ENCODE peak calls at places on chromosome 17, in nine cellular contexts. C is heart left ventricle, U is AG10803, S is dorsolateral prefrontal cortex, Y is GM12865, N is neural progenitor cell, K is fibroblast of lung, M is ascending aorta, P is type B pancreatic cell. T is an unnamed sample.

GRCh38 chr17:37064166-37064565 is 115.4 kb downstream of the AATF start:
- DNase-seq in C (no peak), U (no peak), S (no peak), Y (no peak), N (no peak), K (no peak), M (no peak), P (no peak), T (no peak)

GRCh38 chr17:80751070-80751459 is 206.4 kb downstream of the RPTOR start:
- DNase-seq in C (no peak), U (peak), S (peak), Y (no peak), N (no peak), K (no peak), M (no peak), P (no peak), T (no peak)

GRCh38 chr17:73307130-73307529 is 4.7 kb downstream of the CDC42EP4 start:
- DNase-seq in C (peak), U (no peak), S (peak), Y (no peak), N (no peak), K (no peak), M (no peak), P (no peak), T (no peak)

GRCh38 chr17:67151717-67152116 is 93.3 kb downstream of the HELZ start:
- DNase-seq in C (no peak), U (peak), S (no peak), Y (no peak), N (no peak), K (peak), M (no peak), P (no peak), T (no peak)

GRCh38 chr17:36755586-36755985 is 154.2 kb downstream of the MRM1 start:
- DNase-seq in C (no peak), U (no peak), S (no peak), Y (peak), N (peak), K (no peak), M (no peak), P (no peak), T (no peak)

GRCh38 chr17:45302649-45303173 is 14.1 kb downstream of the MAP3K14 start:
- DNase-seq in C (no peak), U (peak), S (no peak), Y (peak), N (no peak), K (peak), M (no peak), P (no peak), T (no peak)

GRCh38 chr17:28944862-28945741 is 6.2 kb downstream of the PHF12 start:
- DNase-seq in C (no peak), U (peak), S (no peak), Y (peak), N (no peak), K (peak), M (no peak), P (no peak), T (no peak)

GRCh38 chr17:53191878-53192277 is 630.8 kb upstream of the KIF2B start:
- DNase-seq in C (no peak), U (no peak), S (no peak), Y (no peak), N (no peak), K (no peak), M (no peak), P (no peak), T (no peak)

GRCh38 chr17:19311016-19311415 is 51.5 kb downstream of the B9D1 start:
- DNase-seq in C (no peak), U (no peak), S (no peak), Y (no peak), N (no peak), K (no peak), M (no peak), P (no peak), T (no peak)

GRCh38 chr17:56985371-56986162 is 7.6 kb downstream of the SCPEP1 start:
- DNase-seq in C (no peak), U (no peak), S (no peak), Y (no peak), N (no peak), K (no peak), M (no peak), P (no peak), T (no peak)

DNA sequence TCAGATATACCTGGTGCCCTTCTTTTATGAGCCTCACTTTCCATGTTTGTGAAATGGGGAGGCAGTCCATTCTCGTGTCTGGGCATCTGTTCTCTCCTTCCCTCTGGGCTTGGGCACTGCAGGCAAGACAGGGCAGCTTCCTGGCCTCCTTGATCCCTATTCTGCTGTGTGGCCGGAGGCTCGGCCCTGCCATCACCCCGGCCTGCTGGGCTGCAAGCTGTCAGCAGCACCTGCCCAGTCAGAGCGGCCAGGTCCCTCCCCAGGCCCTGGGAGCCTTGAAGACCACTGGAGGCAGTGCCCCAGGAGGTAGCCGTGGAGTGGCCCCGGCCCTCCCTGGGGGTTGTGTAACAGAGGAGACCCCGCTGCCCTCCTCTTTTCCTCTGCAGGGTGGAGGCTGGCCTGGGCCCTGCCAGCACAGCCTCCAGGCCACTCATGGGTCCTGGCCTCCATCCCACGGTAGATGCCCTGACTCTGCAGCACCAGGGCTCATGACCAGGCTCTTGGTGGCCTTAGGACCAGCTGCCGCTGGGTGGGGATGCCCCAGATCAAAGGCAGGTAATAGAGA is 9.2 kb downstream of the KCNJ12 start:
- DNase-seq in C (no peak), U (no peak), S (no peak), Y (no peak), N (no peak), K (no peak), M (no peak), P (no peak), T (no peak)
- TF ChIP-seq CTCF in C (no peak), U (no peak), S (no peak), Y (no peak), N (no peak), K (no peak), M (no peak), P (no peak), T (no peak)

GRCh38 chr17:9272506-9272905 is 251.2 kb downstream of the NTN1 start:
- DNase-seq in C (no peak), U (peak), S (no peak), Y (no peak), N (no peak), K (no peak), M (no peak), P (no peak), T (no peak)
- TF ChIP-seq CTCF in C (no peak), U (no peak), S (no peak), Y (no peak), N (peak), K (no peak), M (no peak), P (no peak), T (no peak)

GRCh38 chr17:51850206-51850605 is 308.3 kb downstream of the CA10 start:
- DNase-seq in C (no peak), U (no peak), S (no peak), Y (peak), N (peak), K (no peak), M (no peak), P (no peak), T (no peak)
- TF ChIP-seq CTCF in C (no peak), U (no peak), S (no peak), Y (no peak), N (peak), K (no peak), M (no peak), P (peak), T (no peak)

GRCh38 chr17:75063626-75064025 is 16.6 kb downstream of the KCTD2 start:
- DNase-seq in C (no peak), U (no peak), S (no peak), Y (no peak), N (no peak), K (no peak), M (no peak), P (no peak), T (no peak)
- TF ChIP-seq CTCF in C (no peak), U (no peak), S (no peak), Y (no peak), N (no peak), K (no peak), M (no peak), P (no peak), T (no peak)

GRCh38 chr17:68461122-68461539 is 3.8 kb upstream of the WIPI1 start:
- DNase-seq in C (no peak), U (peak), S (no peak), Y (peak), N (no peak), K (no peak), M (no peak), P (no peak), T (no peak)

GRCh38 chr17:68461589-68461988 is 4.3 kb upstream of the WIPI1 start:
- DNase-seq in C (peak), U (no peak), S (no peak), Y (peak), N (no peak), K (no peak), M (no peak), P (no peak), T (no peak)

GRCh38 chr17:68462381-68463210 is 5.3 kb upstream of the WIPI1 start:
- DNase-seq in C (peak), U (peak), S (peak), Y (peak), N (peak), K (peak), M (peak), P (no peak), T (no peak)

GRCh38 chr17:68460715-68461114 is 3.4 kb upstream of the WIPI1 start:
- DNase-seq in C (no peak), U (no peak), S (no peak), Y (peak), N (no peak), K (no peak), M (no peak), P (no peak), T (no peak)

GRCh38 chr17:68463211-68463990 is 6.1 kb upstream of the WIPI1 start:
- DNase-seq in C (no peak), U (no peak), S (no peak), Y (no peak), N (no peak), K (no peak), M (no peak), P (no peak), T (no peak)
- TF ChIP-seq CTCF in C (no peak), U (no peak), S (no peak), Y (no peak), N (no peak), K (no peak), M (no peak), P (peak), T (peak)

DNA sequence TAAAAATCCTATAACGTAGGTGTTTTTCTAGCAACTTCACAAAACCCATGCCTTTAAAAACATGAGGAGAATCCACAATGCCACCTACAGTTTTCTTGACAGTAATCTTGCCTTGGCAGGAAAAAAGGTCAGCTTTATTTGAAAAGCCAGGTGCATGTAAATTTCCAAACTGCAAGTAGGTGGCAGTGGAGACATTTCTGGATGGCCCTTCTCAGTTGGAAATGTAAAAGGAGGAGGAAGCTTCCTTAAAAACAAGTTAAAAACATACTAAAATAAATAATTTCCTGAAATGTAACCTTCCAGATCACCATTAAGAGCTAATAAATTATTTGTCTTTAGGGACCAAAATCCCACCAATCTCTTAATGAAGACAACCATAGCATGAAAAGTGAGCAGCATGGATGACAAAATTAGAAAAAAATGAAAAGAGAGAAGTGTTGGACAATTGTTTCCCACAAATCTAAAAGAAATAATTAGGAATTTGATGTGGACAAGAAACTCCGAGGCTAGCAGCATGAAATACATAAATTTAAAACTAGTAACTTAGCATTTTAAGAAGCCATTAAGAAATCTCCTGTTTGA is 152.2 kb downstream of the SNX11 start:
- DNase-seq in C (no peak), U (peak), S (no peak), Y (peak), N (peak), K (peak), M (no peak), P (no peak), T (no peak)
- TF ChIP-seq CTCF in C (peak), U (peak), S (peak), Y (peak), N (peak), K (peak), M (no peak), P (peak), T (peak)

DNA sequence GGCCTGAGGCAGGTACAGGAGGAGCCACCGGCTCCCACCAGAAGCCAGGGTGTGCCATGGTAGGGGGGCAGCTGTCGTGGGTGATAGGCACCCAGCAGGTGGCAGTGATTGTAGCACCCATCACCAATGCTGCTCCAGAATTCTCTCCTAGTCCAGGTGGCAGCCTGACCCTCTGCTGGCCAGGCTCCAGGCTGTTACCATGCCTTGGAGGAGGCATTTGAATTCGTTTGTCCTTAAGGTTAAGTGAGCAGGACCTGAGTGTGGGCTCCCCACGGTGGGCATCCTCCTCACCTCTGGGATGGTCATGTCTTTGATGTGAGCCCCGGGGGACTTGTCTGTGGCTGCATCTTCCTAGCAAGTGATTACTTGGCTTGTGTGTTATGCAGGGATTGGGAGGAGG is 59.4 kb downstream of the RGS9 start:
- DNase-seq in C (no peak), U (no peak), S (no peak), Y (no peak), N (no peak), K (no peak), M (no peak), P (no peak), T (no peak)
- TF ChIP-seq CTCF in C (no peak), U (no peak), S (no peak), Y (no peak), N (no peak), K (no peak), M (no peak), P (no peak), T (no peak)

T was measured in osteocyte.